ENCODE peak calls at places on chromosomes 3 and 15, in nine cellular contexts. T is adrenal gland, W is HCT116, R is A549, N is tibial nerve, M is IMR-90, C is sigmoid colon, G is spleen, L is right lobe of liver. J is an unnamed sample.
A peak's percentile ranks its signal among the peaks of the same experiment; 100 is the strongest.

GRCh38 chr3:49689046-49689886 is at the start of the genes MST1 and RNF123:
- DNase-seq in C (peak; percentile 93), G (peak; percentile 97), N (peak; percentile 78), T (peak; percentile 90), R (peak; percentile 70), L (peak; percentile 90), W (peak; percentile 81), M (peak; percentile 89), J (peak; percentile 91)

GRCh38 chr15:71278989-71279756 is 163.9 kb downstream of the THSD4 start:
- DNase-seq in R (peak; percentile 78), N (peak; percentile 91), L (peak; percentile 75), C (peak; percentile 86), G (no peak), M (peak; percentile 97), T (peak; percentile 85), W (no peak), J (peak; percentile 79)

GRCh38 chr3:61901481-61901880 is 340.1 kb downstream of the PTPRG start:
- DNase-seq in N (no peak), L (no peak), W (no peak), T (no peak), G (no peak), R (no peak), C (no peak), M (no peak), J (no peak)

GRCh38 chr3:104610730-104611652 is 755.7 kb upstream of the ALCAM start:
- DNase-seq in C (no peak), W (no peak), M (no peak), L (no peak), T (no peak), R (no peak), N (no peak), G (no peak), J (no peak)

GRCh38 chr15:65361708-65362459 is 15.9 kb downstream of the IGDCC3 start:
- DNase-seq in L (no peak), C (peak; percentile 17), W (no peak), N (no peak), R (no peak), G (peak; percentile 57), T (no peak), M (no peak), J (no peak)

GRCh38 chr3:189787622-189788021 is 156.4 kb downstream of the TP63 start:
- DNase-seq in C (no peak), M (peak; percentile 45), G (no peak), L (no peak), T (no peak), R (no peak), W (no peak), N (no peak), J (no peak)

GRCh38 chr3:62134061-62134496 is 239.3 kb downstream of the FEZF2 start:
- DNase-seq in N (peak; percentile 52), M (peak; percentile 8), W (peak; percentile 7), G (no peak), R (no peak), C (no peak), T (peak; percentile 29), L (no peak), J (peak; percentile 38)

GRCh38 chr3:102098130-102098885 is 249.0 kb downstream of the NFKBIZ start:
- DNase-seq in N (no peak), G (no peak), T (no peak), C (no peak), M (no peak), R (no peak), W (no peak), L (no peak), J (no peak)

GRCh38 chr3:10602769-10603768 is 97.7 kb upstream of the ATP2B2 start:
- DNase-seq in R (no peak), M (no peak), N (no peak), G (peak; percentile 59), W (no peak), T (no peak), C (no peak), L (no peak), J (no peak)

GRCh38 chr3:120144267-120144666 is 50.0 kb upstream of the GSK3B start:
- DNase-seq in R (no peak), C (no peak), N (no peak), W (no peak), M (peak; percentile 43), L (no peak), G (no peak), T (no peak), J (no peak)

GRCh38 chr3:43885908-43886618 is 195.3 kb downstream of the ABHD5 start:
- DNase-seq in N (no peak), R (no peak), L (no peak), W (no peak), M (no peak), C (no peak), T (no peak), G (no peak), J (no peak)

GRCh38 chr3:110685630-110686029 is 386.0 kb upstream of the NECTIN3 start:
- DNase-seq in W (no peak), R (no peak), G (no peak), C (no peak), M (no peak), N (no peak), T (no peak), L (no peak), J (no peak)

GRCh38 chr3:94440767-94441493 is 378.1 kb downstream of the NSUN3 start:
- DNase-seq in R (peak; percentile 6), L (no peak), W (no peak), G (no peak), C (no peak), M (peak; percentile 89), T (no peak), N (no peak), J (no peak)

GRCh38 chr3:15055019-15055557 is 10.0 kb downstream of the MRPS25 start:
- DNase-seq in R (no peak), W (no peak), C (no peak), T (no peak), L (no peak), G (peak; percentile 77), M (peak; percentile 59), N (no peak), J (no peak)

GRCh38 chr15:58933311-58934113 is at the start of gene SLTM:
- DNase-seq in G (peak; percentile 98), M (peak; percentile 95), R (peak; percentile 84), C (peak; percentile 97), T (peak; percentile 94), L (peak; percentile 95), N (peak; percentile 84), W (peak; percentile 82), J (peak; percentile 92)

GRCh38 chr15:58934114-58934447 is 602 bp upstream of the SLTM start:
- DNase-seq in R (no peak), L (no peak), N (no peak), T (no peak), W (no peak), C (no peak), M (no peak), G (no peak), J (no peak)

GRCh38 chr15:58929891-58930416 is 3.5 kb downstream of the SLTM start:
- DNase-seq in M (no peak), L (no peak), G (no peak), R (no peak), N (no peak), C (no peak), W (no peak), T (no peak), J (no peak)

GRCh38 chr15:58932791-58933310 is 628 bp downstream of the SLTM start:
- DNase-seq in R (no peak), M (no peak), N (no peak), W (no peak), T (peak; percentile 52), C (peak; percentile 73), L (no peak), G (no peak), J (no peak)

GRCh38 chr15:58931985-58932384 is 1.5 kb downstream of the SLTM start:
- DNase-seq in N (peak; percentile 20), T (peak; percentile 45), M (peak; percentile 63), G (no peak), W (no peak), C (no peak), R (peak; percentile 27), L (no peak), J (no peak)
- TF ChIP-seq POLR2A in N (no peak), T (peak; percentile 21), M (no peak), G (no peak), W (no peak), C (no peak), R (no peak), L (no peak), J (no peak)

DNA sequence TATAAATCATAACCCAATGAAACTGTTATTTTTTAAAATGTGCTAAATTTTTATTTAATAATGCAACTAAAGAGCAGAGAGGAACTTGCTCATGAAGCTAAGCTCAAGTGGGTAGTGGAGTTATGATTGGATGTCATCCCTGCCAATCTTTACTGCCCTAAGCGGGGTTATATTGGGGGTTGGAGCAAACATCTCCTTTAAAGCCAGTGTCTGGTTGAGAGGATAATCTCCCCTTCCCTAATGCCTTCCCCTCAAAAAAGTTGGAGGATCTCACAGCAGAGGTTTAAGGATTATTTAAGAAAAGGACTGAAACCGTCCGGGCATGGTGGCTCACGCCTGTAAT is 32.1 kb upstream of the CLASP2 start:
- DNase-seq in W (no peak), M (no peak), T (no peak), N (no peak), G (no peak), C (no peak), R (no peak), L (no peak), J (no peak)
- H3K9me3 ChIP-seq in W (peaks cover 10% of the 10 kb centered on the region), M (peaks cover 4% of the 10 kb centered on the region), T (no peaks in the 10 kb centered on the region), N (no peaks in the 10 kb centered on the region), G (peaks cover 19% of the 10 kb centered on the region), C (no peaks in the 10 kb centered on the region), R (peaks cover 17% of the 10 kb centered on the region), L (no peaks in the 10 kb centered on the region), J (no peaks in the 10 kb centered on the region)

GRCh38 chr3:69770976-69771634 is 31.8 kb downstream of the MITF start:
- DNase-seq in W (no peak), L (no peak), T (no peak), N (no peak), R (no peak), C (no peak), G (no peak), M (peak; percentile 87), J (no peak)
- H3K4me3 ChIP-seq in W (no peak overlapping the region), L (no peak overlapping the region), T (no peak overlapping the region), N (no peak overlapping the region), R (no peak overlapping the region), C (no peak overlapping the region), G (no peak overlapping the region), M (no peak overlapping the region), J (no peak overlapping the region)

GRCh38 chr15:56731571-56731970 is 1.7 kb downstream of the ZNF280D start:
- DNase-seq in R (no peak), W (no peak), N (no peak), M (no peak), G (no peak), L (no peak), C (no peak), T (no peak), J (no peak)

GRCh38 chr15:56734013-56734625 is 810 bp upstream of the ZNF280D start:
- DNase-seq in M (no peak), T (no peak), C (no peak), N (no peak), G (no peak), L (no peak), W (no peak), R (no peak), J (no peak)

GRCh38 chr15:56732135-56732880 is 1.0 kb downstream of the ZNF280D start:
- DNase-seq in C (no peak), G (no peak), T (peak; percentile 14), M (peak; percentile 61), R (peak; percentile 46), W (no peak), L (no peak), N (peak; percentile 23), J (no peak)

GRCh38 chr15:56732881-56733130 is 503 bp downstream of the ZNF280D start:
- DNase-seq in W (peak; percentile 15), G (no peak), R (peak; percentile 23), L (no peak), M (no peak), T (no peak), C (no peak), N (peak; percentile 47), J (no peak)

GRCh38 chr15:56733131-56734012 is at the start of gene ZNF280D:
- DNase-seq in R (peak; percentile 85), N (peak; percentile 83), L (peak; percentile 93), W (peak; percentile 69), G (peak; percentile 95), M (peak; percentile 85), C (peak; percentile 95), T (peak; percentile 93), J (peak; percentile 90)
- TF ChIP-seq POLR2A in R (peak; percentile 61), N (peak; percentile 36), L (peak; percentile 82), W (no peak), G (no peak), M (peak; percentile 75), C (no peak), T (peak; percentile 81), J (peak; percentile 58)